ENCODE peak calls at places on chromosomes 5 and 9, in four cellular contexts. C, J, R and Y are unnamed samples.

GRCh38 chr9:3699868-3700267 is 174.1 kb upstream of the RFX3 start:
- DNase-seq in J (no peak), R (no peak), C (no peak), Y (peak; percentile 26)

GRCh38 chr9:128293091-128293490 is 17.0 kb downstream of the SWI5 start:
- DNase-seq in J (no peak), R (no peak), C (no peak), Y (no peak)

GRCh38 chr5:55546991-55547390 is 12.2 kb upstream of the PLPP1 start:
- DNase-seq in C (no peak), R (no peak), J (no peak), Y (no peak)

GRCh38 chr5:14512574-14512973 is 69.0 kb upstream of the OTULINL start:
- DNase-seq in J (no peak), C (no peak), R (no peak), Y (no peak)

GRCh38 chr9:120152295-120152694 is 427.7 kb downstream of the CDK5RAP2 start:
- DNase-seq in R (no peak), C (no peak), J (peak; percentile 87), Y (no peak)

GRCh38 chr5:122180863-122181519 is 51.6 kb downstream of the ZNF474 start:
- DNase-seq in R (no peak), J (no peak), C (no peak), Y (no peak)

GRCh38 chr5:54309237-54309636 is 1.1 kb downstream of the ARL15 start:
- DNase-seq in J (peak; percentile 13), R (peak; percentile 4), C (no peak), Y (no peak)

GRCh38 chr9:2319421-2319820 is 302.2 kb upstream of the VLDLR start:
- DNase-seq in R (no peak), J (no peak), C (no peak), Y (no peak)

GRCh38 chr5:9895305-9895650 is 265.1 kb upstream of the TAS2R1 start:
- DNase-seq in J (no peak), C (no peak), R (no peak), Y (no peak)

GRCh38 chr5:26872337-26872736 is 166.0 kb downstream of the CDH9 start:
- DNase-seq in J (no peak), C (no peak), R (no peak), Y (no peak)

GRCh38 chr5:41418220-41419031 is 92.0 kb downstream of the PLCXD3 start:
- DNase-seq in J (peak; percentile 8), C (no peak), R (no peak), Y (no peak)

GRCh38 chr5:5320062-5320805 is 102.2 kb upstream of the ICE1 start:
- DNase-seq in C (no peak), R (no peak), J (no peak), Y (peak; percentile 71)

GRCh38 chr9:77946969-77947368 is 84.6 kb downstream of the GNAQ start:
- DNase-seq in C (no peak), J (no peak), R (peak; percentile 34), Y (peak; percentile 18)

GRCh38 chr5:124660229-124661093 is 86.0 kb downstream of the ZNF608 start:
- DNase-seq in C (no peak), J (peak; percentile 22), R (no peak), Y (no peak)

GRCh38 chr9:28951945-28952344 is 1378.7 kb upstream of the C9orf72 start:
- DNase-seq in J (no peak), C (no peak), R (no peak), Y (no peak)

GRCh38 chr9:15268317-15268716 is 38.7 kb downstream of the TTC39B start:
- DNase-seq in R (no peak), C (no peak), J (no peak), Y (no peak)

GRCh38 chr9:15264918-15265317 is 42.1 kb downstream of the TTC39B start:
- DNase-seq in C (no peak), R (no peak), J (no peak), Y (no peak)

GRCh38 chr9:15272377-15272928 is 34.6 kb downstream of the TTC39B start:
- DNase-seq in C (no peak), J (no peak), R (no peak), Y (no peak)

GRCh38 chr9:15271403-15271802 is 35.6 kb downstream of the TTC39B start:
- DNase-seq in J (no peak), C (no peak), R (peak; percentile 3), Y (no peak)

GRCh38 chr9:15268796-15269195 is 38.2 kb downstream of the TTC39B start:
- DNase-seq in J (no peak), C (no peak), R (no peak), Y (no peak)
- H3K4me1 ChIP-seq in J (no peaks in the 10 kb centered on the region), C (peaks cover 18% of the 10 kb centered on the region), R (no peaks in the 10 kb centered on the region), Y (no peaks in the 10 kb centered on the region)

DNA sequence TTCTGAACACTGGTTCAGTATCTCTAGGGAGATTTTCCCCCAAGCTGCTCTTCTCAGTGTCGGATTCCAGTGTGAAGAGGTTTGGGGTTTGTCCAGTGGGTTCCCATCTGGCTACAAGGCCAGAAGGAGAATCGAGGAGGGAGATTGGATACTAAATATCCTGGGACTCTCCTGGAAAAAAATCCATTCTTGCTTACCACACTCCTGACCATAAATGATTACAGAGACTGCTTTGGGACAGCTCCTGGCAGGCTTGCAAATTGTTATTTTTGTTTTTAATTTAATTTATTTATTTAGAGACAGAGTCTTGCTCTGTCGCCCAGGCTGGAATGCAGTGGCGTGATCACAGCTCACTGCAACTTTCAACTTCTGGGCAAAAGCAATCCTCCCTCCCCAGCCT is 4.7 kb upstream of the SUSD1 start:
- DNase-seq in R (no peak), J (no peak), C (no peak), Y (no peak)
- TF ChIP-seq CTCF in R (no peak), J (no peak), C (no peak), Y (no peak)

GRCh38 chr5:66906021-66906420 is 290.6 kb downstream of the CD180 start:
- DNase-seq in R (no peak), C (no peak), J (no peak), Y (no peak)
- H3K4me1 ChIP-seq in R (no peaks in the 10 kb centered on the region), C (no peaks in the 10 kb centered on the region), J (peaks cover 29% of the 10 kb centered on the region), Y (no peaks in the 10 kb centered on the region)

GRCh38 chr5:127030259-127031146 is at the start of gene MARCHF3:
- DNase-seq in R (peak; percentile 95), C (peak; percentile 72), J (peak; percentile 98), Y (peak; percentile 95)
- TF ChIP-seq CTCF in R (peak; percentile 13), C (peak; percentile 12), J (peak; percentile 38), Y (peak; percentile 38)

GRCh38 chr9:132977626-132978450 is 656 bp upstream of the GFI1B start:
- DNase-seq in C (no peak), R (peak; percentile 66), J (peak; percentile 79), Y (peak; percentile 51)

GRCh38 chr9:132982508-132982907 is 4.0 kb downstream of the GFI1B start:
- DNase-seq in R (no peak), C (no peak), J (no peak), Y (no peak)

GRCh38 chr9:132976571-132976970 is 1.9 kb upstream of the GFI1B start:
- DNase-seq in R (no peak), J (no peak), C (no peak), Y (no peak)

GRCh38 chr9:132973713-132974112 is 4.8 kb upstream of the GFI1B start:
- DNase-seq in R (peak; percentile 60), C (no peak), J (no peak), Y (no peak)

GRCh38 chr9:132978451-132979087 is at the start of gene GFI1B:
- DNase-seq in J (no peak), R (no peak), C (no peak), Y (no peak)
- H3K4me1 ChIP-seq in J (no peaks in the 10 kb centered on the region), R (no peaks in the 10 kb centered on the region), C (no peaks in the 10 kb centered on the region), Y (no peaks in the 10 kb centered on the region)

GRCh38 chr9:87229127-87229526 is 268.5 kb upstream of the DAPK1 start:
- DNase-seq in R (no peak), C (no peak), J (no peak), Y (no peak)

GRCh38 chr9:87226896-87227295 is 270.8 kb upstream of the DAPK1 start:
- DNase-seq in R (no peak), J (no peak), C (no peak), Y (no peak)

GRCh38 chr9:87227456-87227855 is 270.2 kb upstream of the DAPK1 start:
- DNase-seq in R (no peak), J (no peak), C (no peak), Y (no peak)

GRCh38 chr9:87223397-87224246 is 274.0 kb upstream of the DAPK1 start:
- DNase-seq in C (no peak), J (no peak), R (no peak), Y (peak; percentile 53)
- TF ChIP-seq CTCF in C (no peak), J (no peak), R (no peak), Y (no peak)

GRCh38 chr5:147576646-147577535 is 67.0 kb upstream of the DPYSL3 start:
- DNase-seq in R (peak; percentile 58), J (peak; percentile 74), C (no peak), Y (peak; percentile 19)
- H3K4me1 ChIP-seq in R (peaks cover 7% of the 10 kb centered on the region), J (peaks cover 46% of the 10 kb centered on the region), C (peaks cover 12% of the 10 kb centered on the region), Y (no peaks in the 10 kb centered on the region)